ENCODE peak calls at places on chromosomes 13 and 19, in five cellular contexts. Z, E, I, A and O are unnamed samples.

GRCh38 chr13:46297338-46297737 is 85.6 kb downstream of the LRRC63 start:
- ATAC-seq in Z (no peak), E (no peak), I (no peak), A (no peak), O (no peak)

GRCh38 chr19:5113633-5114586 is 145.0 kb downstream of the KDM4B start:
- ATAC-seq in I (no peak), Z (no peak), E (no peak), A (no peak), O (no peak)

GRCh38 chr13:90402102-90402501 is 945.4 kb upstream of the MIR17HG start:
- ATAC-seq in E (no peak), I (no peak), A (no peak), Z (no peak), O (no peak)

GRCh38 chr13:23182142-23182541 is 1.4 kb downstream of the SGCG start:
- ATAC-seq in E (no peak), Z (no peak), I (no peak), A (no peak), O (no peak)

GRCh38 chr13:98279473-98280175 is 102.6 kb upstream of the RNF113B start:
- ATAC-seq in I (peak), E (no peak), A (no peak), Z (peak), O (peak)

GRCh38 chr13:27044837-27045570 is 126.6 kb downstream of the USP12 start:
- ATAC-seq in I (peak), A (peak), E (no peak), Z (peak), O (peak)

GRCh38 chr19:39067104-39067503 is 17.1 kb upstream of the ACP7 start:
- ATAC-seq in A (no peak), E (no peak), I (no peak), Z (no peak), O (no peak)

GRCh38 chr13:26882731-26883130 is 122.1 kb upstream of the GPR12 start:
- ATAC-seq in I (no peak), E (no peak), A (no peak), Z (no peak), O (no peak)

GRCh38 chr13:32047796-32048195 is 16.2 kb downstream of the FRY start:
- ATAC-seq in Z (no peak), I (no peak), A (no peak), E (no peak), O (no peak)

GRCh38 chr13:64276232-64276631 is 2860.6 kb upstream of the PCDH20 start:
- ATAC-seq in Z (no peak), A (peak), E (no peak), I (no peak), O (no peak)

GRCh38 chr13:26246154-26246553 is 7.8 kb upstream of the CDK8 start:
- ATAC-seq in A (no peak), I (no peak), E (no peak), Z (no peak), O (no peak)

GRCh38 chr13:51034906-51035305 is 76.2 kb downstream of the C13orf42 start:
- ATAC-seq in Z (no peak), A (no peak), E (no peak), I (no peak), O (no peak)

GRCh38 chr19:29837448-29837961 is 25.7 kb downstream of the CCNE1 start:
- ATAC-seq in A (peak), Z (peak), E (no peak), I (peak), O (peak)

GRCh38 chr13:106477303-106477702 is 58.2 kb downstream of the EFNB2 start:
- ATAC-seq in I (no peak), A (no peak), Z (no peak), E (no peak), O (no peak)

GRCh38 chr13:103716689-103717088 is 650.5 kb upstream of the SLC10A2 start:
- ATAC-seq in Z (no peak), E (peak), A (no peak), I (no peak), O (no peak)

GRCh38 chr13:82879921-82880320 is 1002.4 kb downstream of the SLITRK1 start:
- ATAC-seq in A (no peak), E (no peak), I (no peak), Z (no peak), O (no peak)

GRCh38 chr13:31978021-31978420 is 53.6 kb upstream of the FRY start:
- ATAC-seq in A (no peak), I (no peak), E (no peak), Z (no peak), O (no peak)

GRCh38 chr19:1090731-1091543 is 4.2 kb downstream of the POLR2E start:
- ATAC-seq in A (no peak), Z (peak), I (no peak), E (no peak), O (no peak)

GRCh38 chr13:76016799-76017198 is 380.7 kb downstream of the LMO7 start:
- ATAC-seq in E (no peak), Z (no peak), A (no peak), I (no peak), O (peak)

GRCh38 chr19:29715695-29716581 is 877 bp upstream of the C19orf12 start:
- ATAC-seq in Z (peak), E (no peak), I (peak), A (no peak), O (peak)

GRCh38 chr19:751501-752341 is 809 bp downstream of the MISP start:
- ATAC-seq in I (no peak), E (no peak), Z (no peak), A (no peak), O (no peak)

GRCh38 chr19:8511573-8512101 is 2.3 kb downstream of the ZNF414 start:
- ATAC-seq in A (no peak), E (no peak), I (no peak), Z (no peak), O (no peak)

GRCh38 chr19:1045247-1045603 is 5.3 kb downstream of the ABCA7 start:
- ATAC-seq in I (peak), Z (peak), E (no peak), A (peak), O (peak)

GRCh38 chr19:13804830-13805683 is 9.8 kb downstream of the ZSWIM4 start:
- ATAC-seq in A (no peak), I (no peak), E (no peak), Z (no peak), O (peak)

GRCh38 chr13:50420720-50421456 is 405.6 kb downstream of the KCNRG start:
- ATAC-seq in I (no peak), Z (no peak), E (peak), A (no peak), O (no peak)

GRCh38 chr19:55229145-55229788 is 704 bp upstream of the TMEM86B start:
- ATAC-seq in I (no peak), A (no peak), Z (no peak), E (no peak), O (no peak)

GRCh38 chr13:112984954-112985802 is 16.2 kb downstream of the MCF2L start:
- ATAC-seq in Z (no peak), A (no peak), I (no peak), E (no peak), O (no peak)

GRCh38 chr19:18878058-18878797 is 17.7 kb downstream of the CERS1 start:
- ATAC-seq in Z (no peak), A (no peak), I (no peak), E (no peak), O (no peak)

GRCh38 chr19:9032136-9032626 is 22.0 kb upstream of the MUC16 start:
- ATAC-seq in I (no peak), A (no peak), E (no peak), Z (no peak), O (no peak)

GRCh38 chr13:31174018-31174417 is 12.3 kb upstream of the HSPH1 start:
- ATAC-seq in I (no peak), Z (no peak), E (no peak), A (no peak), O (no peak)

GRCh38 chr13:33186851-33187250 is 98.7 kb downstream of the STARD13 start:
- ATAC-seq in A (no peak), I (no peak), E (no peak), Z (no peak), O (no peak)

GRCh38 chr13:32642858-32643257 is 56.6 kb downstream of the PDS5B start:
- ATAC-seq in A (no peak), E (no peak), Z (no peak), I (no peak), O (peak)

GRCh38 chr13:79799049-79799448 is 318.1 kb downstream of the NDFIP2 start:
- ATAC-seq in I (no peak), Z (no peak), A (no peak), E (no peak), O (no peak)